ENCODE peak calls at places on chromosomes 1 and 21, in five cellular contexts. P is NCI-H1436, N is suprapubic skin, D is GM13977, U is EL. R is an unnamed sample.

GRCh38 chr1:85898861-85899260 is 190.6 kb upstream of the ZNHIT6 start:
- DNase-seq in P (no peak), N (no peak), D (no peak), U (peak; percentile 59), R (no peak)

GRCh38 chr21:32346951-32347350 is 45.9 kb downstream of the URB1 start:
- DNase-seq in P (no peak), N (no peak), D (no peak), U (no peak), R (no peak)

GRCh38 chr1:70896224-70896623 is 151.4 kb downstream of the PTGER3 start:
- DNase-seq in P (no peak), N (no peak), D (no peak), U (peak; percentile 16), R (no peak)

GRCh38 chr1:205016075-205016474 is 26.9 kb upstream of the CNTN2 start:
- DNase-seq in P (no peak), N (no peak), D (no peak), U (no peak), R (no peak)

GRCh38 chr1:31154000-31154631 is 85.6 kb downstream of the NKAIN1 start:
- DNase-seq in P (no peak), N (no peak), D (no peak), U (no peak), R (no peak)

GRCh38 chr1:208509072-208509471 is 264.9 kb upstream of the PLXNA2 start:
- DNase-seq in P (no peak), N (no peak), D (no peak), U (no peak), R (no peak)

GRCh38 chr1:150295476-150295875 is 1.8 kb downstream of the MRPS21 start:
- DNase-seq in P (no peak), N (no peak), D (no peak), U (no peak), R (no peak)

GRCh38 chr1:217462159-217462558 is 168.7 kb downstream of the GPATCH2 start:
- DNase-seq in P (no peak), N (no peak), D (no peak), U (no peak), R (no peak)

GRCh38 chr1:150981805-150982712 is at the start of gene ANXA9:
- DNase-seq in P (no peak), N (no peak), D (no peak), U (no peak), R (no peak)

GRCh38 chr1:58783090-58783992 is 506 bp downstream of the JUN start:
- DNase-seq in P (peak; percentile 20), N (peak; percentile 84), D (peak; percentile 49), U (peak; percentile 40), R (no peak)

GRCh38 chr1:22889213-22889827 is 83.3 kb downstream of the LACTBL1 start:
- DNase-seq in P (peak; percentile 6), N (no peak), D (peak; percentile 73), U (peak; percentile 46), R (peak; percentile 33)